ENCODE peak calls at places on chromosomes 1 and 21, in seven cellular contexts. D is T-helper 1 cell, G is lower lobe of right lung, N is AG04450, M is NCI-H524, E is NCI-H1417, R is pons. K is an unnamed sample.

GRCh38 chr1:241219449-241219848 is 137.6 kb downstream of the RGS7 start:
- DNase-seq in D (no peak), G (no peak), N (no peak), M (no peak), E (no peak), R (no peak), K (no peak)

GRCh38 chr1:98201640-98202039 is 280.8 kb upstream of the DPYD start:
- DNase-seq in D (no peak), G (no peak), N (peak; percentile 53), M (no peak), E (no peak), R (no peak), K (no peak)

GRCh38 chr1:4027492-4028138 is 127.5 kb upstream of the C1orf174 start:
- DNase-seq in D (no peak), G (no peak), N (no peak), M (no peak), E (no peak), R (no peak), K (no peak)

GRCh38 chr1:110040548-110040947 is 6.1 kb downstream of the STRIP1 start:
- DNase-seq in D (no peak), G (no peak), N (no peak), M (no peak), E (no peak), R (no peak), K (no peak)

GRCh38 chr1:27549807-27550408 is 54.0 kb downstream of the AHDC1 start:
- DNase-seq in D (no peak), G (no peak), N (no peak), M (no peak), E (no peak), R (no peak), K (no peak)

GRCh38 chr1:26584022-26584485 is 54.5 kb downstream of the RPS6KA1 start:
- DNase-seq in D (no peak), G (no peak), N (no peak), M (peak; percentile 11), E (no peak), R (no peak), K (no peak)

GRCh38 chr1:151401125-151401788 is 1.9 kb downstream of the PSMB4 start:
- DNase-seq in D (no peak), G (no peak), N (no peak), M (no peak), E (no peak), R (no peak), K (no peak)

GRCh38 chr1:61641578-61642336 is 83.2 kb downstream of the TM2D1 start:
- DNase-seq in D (no peak), G (peak; percentile 83), N (peak; percentile 0), M (peak; percentile 67), E (no peak), R (peak; percentile 38), K (no peak)

GRCh38 chr1:188244681-188245080 is 1415.9 kb downstream of the PLA2G4A start:
- DNase-seq in D (no peak), G (no peak), N (no peak), M (no peak), E (no peak), R (no peak), K (no peak)

GRCh38 chr21:38310619-38311018 is 53.8 kb downstream of the KCNJ15 start:
- DNase-seq in D (no peak), G (no peak), N (no peak), M (no peak), E (peak; percentile 20), R (no peak), K (no peak)

K was measured in HS-5.